ENCODE peak calls at places on chromosomes 4 and X, in eight cellular contexts. E, A, D, W, F, Z, P and R are unnamed samples. For H3K9me3 and H3K4me1, the result is how much of the 10 kb centered on the place peaks cover.

GRCh38 chrX:125175991-125176390 is 143.7 kb upstream of the TEX13C start:
- DNase-seq in Z (no peak), F (no peak), P (no peak), A (no peak), D (no peak), W (no peak), E (no peak), R (no peak)

GRCh38 chr4:27666943-27667342 is 806.3 kb downstream of the STIM2 start:
- DNase-seq in Z (no peak), P (no peak), W (no peak), F (peak), E (peak), A (no peak), D (no peak), R (no peak)

GRCh38 chr4:147826288-147826646 is 94.4 kb downstream of the ARHGAP10 start:
- DNase-seq in D (no peak), P (no peak), Z (no peak), F (no peak), E (no peak), A (no peak), W (no peak), R (no peak)

GRCh38 chr4:54625391-54625790 is 32.4 kb upstream of the KIT start:
- DNase-seq in D (no peak), Z (no peak), E (no peak), P (no peak), F (no peak), A (peak), W (no peak), R (no peak)

GRCh38 chrX:40485973-40486372 is 94.8 kb upstream of the ATP6AP2 start:
- DNase-seq in A (no peak), Z (no peak), F (no peak), P (no peak), W (no peak), E (no peak), D (no peak), R (no peak)

GRCh38 chrX:1531106-1531890 is 5.7 kb downstream of the P2RY8 start:
- DNase-seq in P (no peak), W (no peak), D (no peak), F (no peak), Z (no peak), E (no peak), A (no peak), R (no peak)

GRCh38 chr4:131488772-131489171 is 1660.3 kb upstream of the PCDH10 start:
- DNase-seq in A (no peak), F (no peak), W (no peak), Z (no peak), E (no peak), D (peak), P (no peak), R (no peak)

GRCh38 chrX:69503835-69504625 is at the start of gene NALF2:
- DNase-seq in W (peak), A (peak), P (no peak), D (peak), E (peak), Z (peak), F (peak), R (no peak)

GRCh38 chr4:123037809-123038208 is 115.4 kb upstream of the NUDT6 start:
- DNase-seq in E (no peak), F (no peak), A (no peak), W (no peak), D (peak), Z (peak), P (no peak), R (no peak)

GRCh38 chr4:174444390-174444789 is 77.9 kb downstream of the HPGD start:
- DNase-seq in P (no peak), A (no peak), Z (no peak), E (no peak), D (no peak), W (no peak), F (no peak), R (no peak)

GRCh38 chrX:2691543-2692220 is 587 bp downstream of the CD99 start:
- DNase-seq in E (no peak), P (no peak), D (peak), A (peak), W (peak), F (peak), Z (peak), R (no peak)

GRCh38 chrX:125439194-125439849 is 119.7 kb downstream of the TEX13C start:
- DNase-seq in E (no peak), D (no peak), F (no peak), P (no peak), Z (no peak), A (no peak), W (peak), R (no peak)

GRCh38 chr4:172963498-172964294 is 204.9 kb upstream of the GALNT7 start:
- DNase-seq in W (no peak), A (no peak), F (no peak), E (no peak), Z (no peak), P (no peak), D (no peak), R (no peak)

GRCh38 chr4:150366487-150366999 is 215.4 kb upstream of the MAB21L2 start:
- DNase-seq in P (no peak), A (no peak), E (no peak), W (no peak), D (no peak), F (no peak), Z (no peak), R (no peak)

GRCh38 chrX:66200855-66201795 is 37.1 kb downstream of the HEPH start:
- DNase-seq in A (no peak), W (peak), P (no peak), Z (peak), F (peak), E (no peak), D (no peak), R (peak)

GRCh38 chr4:33649015-33649414 is 2595.3 kb downstream of the ARAP2 start:
- DNase-seq in E (peak), P (no peak), F (peak), A (no peak), D (peak), W (peak), Z (peak), R (no peak)

GRCh38 chr4:107721436-107722090 is 1.5 kb upstream of the PAPSS1 start:
- DNase-seq in Z (no peak), F (no peak), D (no peak), E (no peak), A (no peak), W (peak), P (no peak), R (peak)

GRCh38 chr4:67603310-67604028 is 44.9 kb downstream of the STAP1 start:
- DNase-seq in D (no peak), Z (no peak), A (no peak), F (no peak), E (no peak), W (no peak), P (no peak), R (no peak)

GRCh38 chr4:85474356-85474755 is 594 bp upstream of the ARHGAP24 start:
- DNase-seq in F (no peak), Z (no peak), A (no peak), D (no peak), P (no peak), W (no peak), E (no peak), R (no peak)

GRCh38 chrX:32520789-32521188 is 690.6 kb downstream of the DMD start:
- DNase-seq in D (no peak), E (no peak), P (no peak), F (no peak), A (no peak), W (no peak), Z (no peak), R (no peak)

GRCh38 chr4:94877973-94878372 is 120.2 kb downstream of the BMPR1B start:
- DNase-seq in W (no peak), F (no peak), E (no peak), P (no peak), Z (peak), D (peak), A (no peak), R (no peak)

GRCh38 chr4:8050555-8051206 is 107.9 kb downstream of the ABLIM2 start:
- DNase-seq in F (no peak), A (peak), P (peak), W (peak), Z (peak), D (peak), E (no peak), R (no peak)

GRCh38 chr4:111213520-111213919 is 590.6 kb upstream of the PITX2 start:
- DNase-seq in P (no peak), D (no peak), A (no peak), F (no peak), Z (no peak), E (no peak), W (peak), R (no peak)

GRCh38 chr4:168639914-168640313 is 143.1 kb downstream of the PALLD start:
- DNase-seq in Z (no peak), A (no peak), P (no peak), W (no peak), D (no peak), E (no peak), F (no peak), R (no peak)

GRCh38 chr4:81096566-81096965 is 66.1 kb downstream of the BMP3 start:
- DNase-seq in P (no peak), Z (no peak), W (no peak), D (no peak), F (no peak), A (no peak), E (no peak), R (no peak)

GRCh38 chr4:145161549-145161948 is 18.8 kb downstream of the OTUD4 start:
- DNase-seq in F (no peak), D (no peak), A (no peak), E (no peak), Z (no peak), P (no peak), W (no peak), R (no peak)

GRCh38 chr4:120844528-120844921 is 78.0 kb downstream of the PRDM5 start:
- DNase-seq in W (no peak), F (no peak), D (peak), A (no peak), E (no peak), P (no peak), Z (no peak), R (no peak)

GRCh38 chr4:98446499-98447375 is 185.6 kb downstream of the RAP1GDS1 start:
- DNase-seq in D (peak), F (no peak), A (no peak), Z (peak), E (no peak), W (no peak), P (no peak), R (peak)

GRCh38 chr4:52983563-52984303 is 121.6 kb downstream of the RASL11B start:
- DNase-seq in W (peak), Z (peak), F (peak), P (peak), E (peak), A (no peak), D (peak), R (no peak)

GRCh38 chr4:15577508-15577907 is 77.6 kb downstream of the FBXL5 start:
- DNase-seq in A (no peak), W (no peak), D (peak), F (no peak), P (no peak), Z (peak), E (no peak), R (no peak)

DNA sequence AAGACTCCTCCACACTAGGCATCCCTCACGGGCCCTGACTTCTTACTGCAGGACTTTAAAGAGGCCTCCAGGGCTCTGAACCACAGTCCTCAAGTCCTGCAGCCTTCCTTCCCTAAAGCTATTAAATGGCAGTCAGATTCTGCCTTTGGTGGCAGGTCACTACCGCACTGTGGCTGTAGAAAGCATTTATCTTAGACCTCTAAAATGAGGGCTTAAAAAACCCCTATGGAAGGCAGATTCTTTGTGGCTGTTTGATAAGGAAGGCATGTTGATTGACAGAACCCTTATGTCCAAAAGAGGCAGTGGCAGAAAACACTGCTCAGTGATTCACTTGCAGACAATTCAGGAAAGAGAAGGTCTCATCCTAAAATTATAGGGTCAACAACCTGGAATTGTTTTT is 79.2 kb downstream of the FBXL5 start:
- DNase-seq in Z (no peak), P (no peak), W (no peak), A (no peak), E (no peak), D (peak), F (no peak), R (no peak)
- H3K9me3 ChIP-seq in Z (under half), P (under half), W (under half), A (under half), E (under half), D (under half), F (under half), R (under half)

GRCh38 chr4:153904011-153904410 is 115.1 kb upstream of the SFRP2 start:
- DNase-seq in E (no peak), F (no peak), D (no peak), W (no peak), A (no peak), Z (no peak), P (no peak), R (no peak)
- H3K27ac ChIP-seq in E (no peak), F (no peak), D (no peak), W (no peak), A (no peak), Z (no peak), P (no peak), R (no peak)

GRCh38 chrX:12953420-12953819 is 21.5 kb upstream of the TMSB4X start:
- DNase-seq in E (no peak), D (no peak), Z (no peak), P (no peak), W (no peak), A (no peak), F (no peak), R (no peak)
- H3K4me1 ChIP-seq in E (under half), D (under half), Z (under half), P (under half), W (under half), A (under half), F (under half), R (half or more)

DNA sequence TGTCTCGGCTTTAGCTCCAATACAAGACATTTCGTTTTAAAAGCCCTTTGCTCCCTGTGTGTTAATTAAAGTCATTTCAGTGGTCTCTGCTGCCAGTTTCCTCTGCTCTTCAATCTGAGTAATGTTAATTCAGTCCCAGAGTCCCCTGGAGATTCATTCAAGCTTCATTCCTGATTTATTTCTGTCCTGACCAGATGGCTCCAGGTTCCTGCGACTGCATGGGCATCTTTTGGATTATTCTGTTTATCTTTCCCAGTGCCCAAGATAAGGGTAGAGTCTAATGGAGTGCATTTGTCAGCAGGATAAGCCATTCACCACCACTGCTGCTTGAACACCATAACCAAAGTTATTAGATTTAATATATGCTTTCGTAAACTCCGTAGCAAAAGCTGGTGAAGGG is 6.2 kb upstream of the PAGE1 start:
- DNase-seq in E (no peak), F (no peak), W (no peak), P (no peak), D (no peak), Z (no peak), A (no peak), R (no peak)
- H3K9me3 ChIP-seq in E (under half), F (under half), W (under half), P (under half), D (under half), Z (under half), A (under half), R (under half)

GRCh38 chrX:115023811-115024210 is 6.4 kb upstream of the IL13RA2 start:
- DNase-seq in Z (no peak), D (no peak), W (no peak), E (no peak), P (no peak), A (no peak), F (no peak), R (no peak)
- H3K27ac ChIP-seq in Z (no peak), D (no peak), W (no peak), E (no peak), P (no peak), A (no peak), F (no peak), R (no peak)